ENCODE peak calls at places on chromosome 12, in ten cellular contexts. One of them, this sample, is unnamed.
A peak's percentile ranks its signal among the peaks of the same experiment; 100 is the strongest.

GRCh38 chr12:62301080-62301798 is 41.0 kb downstream of the USP15 start:
- DNase-seq in CD4-positive, alpha-beta memory T cell: no peak
- DNase-seq in GM04504: no peak
- DNase-seq in GM23338: no peak
- DNase-seq in A549: no peak
- DNase-seq in K562: no peak
- DNase-seq in HFF-Myc: no peak
- DNase-seq in right cardiac atrium: no peak
- DNase-seq in T47D: no peak
- DNase-seq in T-cell: no peak
- DNase-seq in this sample: no peak

GRCh38 chr12:61291647-61292046 is 968.6 kb upstream of the USP15 start:
- DNase-seq in K562: no peak
- DNase-seq in right cardiac atrium: no peak
- DNase-seq in HFF-Myc: no peak
- DNase-seq in GM23338: no peak
- DNase-seq in A549: no peak
- DNase-seq in T47D: no peak
- DNase-seq in T-cell: no peak
- DNase-seq in CD4-positive, alpha-beta memory T cell: no peak
- DNase-seq in GM04504: no peak
- DNase-seq in this sample: no peak

GRCh38 chr12:89836026-89836425 is 127.4 kb upstream of the ATP2B1 start:
- DNase-seq in GM04504: no peak
- DNase-seq in T-cell: no peak
- DNase-seq in GM23338: no peak
- DNase-seq in K562: no peak
- DNase-seq in right cardiac atrium: no peak
- DNase-seq in T47D: no peak
- DNase-seq in HFF-Myc: no peak
- DNase-seq in A549: no peak
- DNase-seq in CD4-positive, alpha-beta memory T cell: no peak
- DNase-seq in this sample: no peak

GRCh38 chr12:96368233-96368632 is 32.0 kb downstream of the CDK17 start:
- DNase-seq in T47D: no peak
- DNase-seq in GM04504: no peak
- DNase-seq in T-cell: no peak
- DNase-seq in HFF-Myc: peak; percentile 14
- DNase-seq in A549: no peak
- DNase-seq in CD4-positive, alpha-beta memory T cell: no peak
- DNase-seq in K562: no peak
- DNase-seq in GM23338: no peak
- DNase-seq in right cardiac atrium: no peak
- DNase-seq in this sample: no peak

GRCh38 chr12:70353780-70354640 is 12.1 kb upstream of the KCNMB4 start:
- DNase-seq in K562: no peak
- DNase-seq in GM23338: no peak
- DNase-seq in T-cell: no peak
- DNase-seq in right cardiac atrium: no peak
- DNase-seq in GM04504: no peak
- DNase-seq in CD4-positive, alpha-beta memory T cell: no peak
- DNase-seq in HFF-Myc: no peak
- DNase-seq in A549: no peak
- DNase-seq in T47D: no peak
- DNase-seq in this sample: no peak

GRCh38 chr12:14554281-14555008 is 13.2 kb downstream of the PLBD1 start:
- DNase-seq in right cardiac atrium: peak; percentile 90
- DNase-seq in T47D: no peak
- DNase-seq in GM23338: no peak
- DNase-seq in A549: no peak
- DNase-seq in GM04504: no peak
- DNase-seq in T-cell: no peak
- DNase-seq in K562: peak; percentile 44
- DNase-seq in CD4-positive, alpha-beta memory T cell: no peak
- DNase-seq in HFF-Myc: no peak
- DNase-seq in this sample: no peak

GRCh38 chr12:81333812-81334211 is 255.9 kb downstream of the ACSS3 start:
- DNase-seq in T47D: no peak
- DNase-seq in T-cell: no peak
- DNase-seq in HFF-Myc: no peak
- DNase-seq in K562: no peak
- DNase-seq in right cardiac atrium: no peak
- DNase-seq in GM23338: no peak
- DNase-seq in GM04504: no peak
- DNase-seq in CD4-positive, alpha-beta memory T cell: no peak
- DNase-seq in A549: no peak
- DNase-seq in this sample: no peak

GRCh38 chr12:32390572-32391219 is 8.7 kb upstream of the FGD4 start:
- DNase-seq in T47D: no peak
- DNase-seq in right cardiac atrium: no peak
- DNase-seq in GM04504: no peak
- DNase-seq in GM23338: peak; percentile 76
- DNase-seq in CD4-positive, alpha-beta memory T cell: no peak
- DNase-seq in T-cell: peak; percentile 13
- DNase-seq in HFF-Myc: no peak
- DNase-seq in K562: no peak
- DNase-seq in A549: no peak
- DNase-seq in this sample: no peak

GRCh38 chr12:130826151-130826801 is 12.8 kb downstream of the STX2 start:
- DNase-seq in T-cell: peak; percentile 71
- DNase-seq in right cardiac atrium: no peak
- DNase-seq in CD4-positive, alpha-beta memory T cell: peak; percentile 70
- DNase-seq in K562: peak; percentile 89
- DNase-seq in HFF-Myc: no peak
- DNase-seq in GM04504: no peak
- DNase-seq in GM23338: peak; percentile 87
- DNase-seq in A549: peak; percentile 53
- DNase-seq in T47D: peak; percentile 41
- DNase-seq in this sample: peak; percentile 52

GRCh38 chr12:75208851-75209781 is 523 bp downstream of the KCNC2 start:
- DNase-seq in GM04504: peak; percentile 3
- DNase-seq in HFF-Myc: no peak
- DNase-seq in GM23338: peak; percentile 85
- DNase-seq in A549: no peak
- DNase-seq in right cardiac atrium: no peak
- DNase-seq in T-cell: no peak
- DNase-seq in K562: peak; percentile 6
- DNase-seq in T47D: peak; percentile 61
- DNase-seq in CD4-positive, alpha-beta memory T cell: peak; percentile 2
- DNase-seq in this sample: no peak

GRCh38 chr12:107607464-107608392 is 77.9 kb upstream of the PWP1 start:
- DNase-seq in GM23338: peak; percentile 95
- DNase-seq in GM04504: peak; percentile 29
- DNase-seq in T-cell: peak; percentile 75
- DNase-seq in A549: peak; percentile 86
- DNase-seq in T47D: peak; percentile 83
- DNase-seq in K562: peak; percentile 81
- DNase-seq in HFF-Myc: peak; percentile 30
- DNase-seq in CD4-positive, alpha-beta memory T cell: peak; percentile 70
- DNase-seq in right cardiac atrium: peak; percentile 83
- DNase-seq in this sample: peak; percentile 52

GRCh38 chr12:53600490-53601295 is 25.5 kb downstream of the ATF7 start:
- DNase-seq in K562: no peak
- DNase-seq in HFF-Myc: no peak
- DNase-seq in GM23338: no peak
- DNase-seq in T47D: no peak
- DNase-seq in CD4-positive, alpha-beta memory T cell: no peak
- DNase-seq in GM04504: no peak
- DNase-seq in A549: no peak
- DNase-seq in right cardiac atrium: no peak
- DNase-seq in T-cell: no peak
- DNase-seq in this sample: no peak

GRCh38 chr12:118334939-118335567 is 37.7 kb downstream of the TAOK3 start:
- DNase-seq in CD4-positive, alpha-beta memory T cell: no peak
- DNase-seq in T-cell: no peak
- DNase-seq in A549: no peak
- DNase-seq in K562: no peak
- DNase-seq in GM23338: no peak
- DNase-seq in T47D: no peak
- DNase-seq in GM04504: no peak
- DNase-seq in right cardiac atrium: no peak
- DNase-seq in HFF-Myc: no peak
- DNase-seq in this sample: no peak

GRCh38 chr12:113092478-113093408 is 36.2 kb downstream of the DTX1 start:
- DNase-seq in A549: peak; percentile 85
- DNase-seq in T47D: peak; percentile 85
- DNase-seq in T-cell: no peak
- DNase-seq in GM23338: peak; percentile 95
- DNase-seq in right cardiac atrium: peak; percentile 71
- DNase-seq in CD4-positive, alpha-beta memory T cell: no peak
- DNase-seq in K562: peak; percentile 77
- DNase-seq in HFF-Myc: no peak
- DNase-seq in GM04504: no peak
- DNase-seq in this sample: no peak

GRCh38 chr12:2824541-2824940 is 10.3 kb downstream of the NRIP2 start:
- DNase-seq in right cardiac atrium: no peak
- DNase-seq in GM04504: no peak
- DNase-seq in K562: no peak
- DNase-seq in CD4-positive, alpha-beta memory T cell: no peak
- DNase-seq in A549: no peak
- DNase-seq in GM23338: no peak
- DNase-seq in HFF-Myc: no peak
- DNase-seq in T-cell: no peak
- DNase-seq in T47D: no peak
- DNase-seq in this sample: no peak

GRCh38 chr12:4272014-4272975 is 1.3 kb upstream of the CCND2 start:
- DNase-seq in A549: no peak
- DNase-seq in K562: peak; percentile 85
- DNase-seq in GM04504: no peak
- DNase-seq in CD4-positive, alpha-beta memory T cell: peak; percentile 90
- DNase-seq in T47D: no peak
- DNase-seq in GM23338: peak; percentile 94
- DNase-seq in T-cell: peak; percentile 87
- DNase-seq in HFF-Myc: peak; percentile 17
- DNase-seq in right cardiac atrium: peak; percentile 80
- DNase-seq in this sample: peak; percentile 78

GRCh38 chr12:40219760-40220159 is 5.0 kb upstream of the LRRK2 start:
- DNase-seq in HFF-Myc: no peak
- DNase-seq in K562: no peak
- DNase-seq in GM04504: no peak
- DNase-seq in CD4-positive, alpha-beta memory T cell: no peak
- DNase-seq in T-cell: no peak
- DNase-seq in A549: no peak
- DNase-seq in right cardiac atrium: no peak
- DNase-seq in T47D: no peak
- DNase-seq in GM23338: no peak
- DNase-seq in this sample: no peak

GRCh38 chr12:123897221-123897620 is 75.4 kb downstream of the CCDC92 start:
- DNase-seq in GM04504: peak; percentile 41
- DNase-seq in K562: no peak
- DNase-seq in T-cell: no peak
- DNase-seq in HFF-Myc: peak; percentile 36
- DNase-seq in T47D: no peak
- DNase-seq in CD4-positive, alpha-beta memory T cell: no peak
- DNase-seq in right cardiac atrium: no peak
- DNase-seq in A549: no peak
- DNase-seq in GM23338: no peak
- DNase-seq in this sample: no peak

GRCh38 chr12:90987101-90987500 is 17.7 kb downstream of the EPYC start:
- DNase-seq in K562: no peak
- DNase-seq in T47D: no peak
- DNase-seq in HFF-Myc: no peak
- DNase-seq in GM23338: no peak
- DNase-seq in A549: no peak
- DNase-seq in CD4-positive, alpha-beta memory T cell: no peak
- DNase-seq in right cardiac atrium: no peak
- DNase-seq in GM04504: no peak
- DNase-seq in T-cell: no peak
- DNase-seq in this sample: no peak

GRCh38 chr12:40552868-40553267 is 139.4 kb upstream of the CNTN1 start:
- DNase-seq in GM23338: no peak
- DNase-seq in GM04504: no peak
- DNase-seq in HFF-Myc: no peak
- DNase-seq in CD4-positive, alpha-beta memory T cell: no peak
- DNase-seq in T47D: no peak
- DNase-seq in A549: no peak
- DNase-seq in right cardiac atrium: no peak
- DNase-seq in T-cell: no peak
- DNase-seq in K562: no peak
- DNase-seq in this sample: no peak

GRCh38 chr12:100189241-100190012 is 11.2 kb upstream of the ACTR6 start:
- DNase-seq in T-cell: no peak
- DNase-seq in GM04504: no peak
- DNase-seq in T47D: no peak
- DNase-seq in HFF-Myc: no peak
- DNase-seq in K562: no peak
- DNase-seq in CD4-positive, alpha-beta memory T cell: no peak
- DNase-seq in GM23338: no peak
- DNase-seq in A549: no peak
- DNase-seq in right cardiac atrium: no peak
- DNase-seq in this sample: no peak

GRCh38 chr12:101780599-101780998 is 41.3 kb upstream of the SYCP3 start:
- DNase-seq in GM04504: no peak
- DNase-seq in T-cell: no peak
- DNase-seq in right cardiac atrium: no peak
- DNase-seq in K562: no peak
- DNase-seq in A549: no peak
- DNase-seq in CD4-positive, alpha-beta memory T cell: no peak
- DNase-seq in HFF-Myc: no peak
- DNase-seq in T47D: no peak
- DNase-seq in GM23338: no peak
- DNase-seq in this sample: no peak

This sample was measured in stimulated activated naive CD4-positive, alpha-beta T cell.